ENCODE peak calls at places on chromosomes 11 and 22, in six cellular contexts. D, R, N, W, J and F are unnamed samples.

GRCh38 chr11:65380460-65381126 is 1.9 kb downstream of the SLC25A45 start:
- DNase-seq in D (no peak), R (no peak), N (no peak), W (no peak), J (no peak), F (no peak)

GRCh38 chr22:39150848-39151215 is 1.6 kb downstream of the CBX7 start:
- DNase-seq in D (no peak), R (no peak), N (no peak), W (no peak), J (no peak), F (no peak)

GRCh38 chr11:106017088-106017487 is 5.0 kb downstream of the MSANTD4 start:
- DNase-seq in D (no peak), R (no peak), N (no peak), W (no peak), J (no peak), F (no peak)

GRCh38 chr11:76617553-76618265 is 52.8 kb downstream of the LRRC32 start:
- DNase-seq in D (no peak), R (no peak), N (no peak), W (no peak), J (no peak), F (no peak)

GRCh38 chr11:11909727-11910126 is 68.0 kb downstream of the USP47 start:
- DNase-seq in D (no peak), R (no peak), N (no peak), W (no peak), J (no peak), F (peak)

GRCh38 chr11:115578275-115578674 is 74.1 kb upstream of the CADM1 start:
- DNase-seq in D (no peak), R (no peak), N (no peak), W (no peak), J (no peak), F (no peak)

GRCh38 chr11:6561288-6561687 is 42.1 kb downstream of the RRP8 start:
- DNase-seq in D (no peak), R (no peak), N (no peak), W (no peak), J (no peak), F (no peak)

GRCh38 chr22:38733329-38734202 is 22.2 kb downstream of the SUN2 start:
- DNase-seq in D (peak), R (no peak), N (peak), W (peak), J (peak), F (peak)

GRCh38 chr11:88016392-88017020 is 158.7 kb downstream of the RAB38 start:
- DNase-seq in D (no peak), R (peak), N (peak), W (peak), J (peak), F (peak)

GRCh38 chr22:25564979-25565677 is 653 bp downstream of the GRK3 start:
- DNase-seq in D (no peak), R (peak), N (no peak), W (peak), J (peak), F (no peak)

GRCh38 chr11:35662061-35662648 is 420 bp upstream of the TRIM44 start:
- DNase-seq in D (no peak), R (no peak), N (peak), W (peak), J (no peak), F (no peak)

GRCh38 chr22:40542821-40543540 is 93.5 kb downstream of the MRTFA start:
- DNase-seq in D (no peak), R (no peak), N (no peak), W (no peak), J (no peak), F (no peak)